ENCODE peak calls at places on chromosomes 2 and 18, in eight cellular contexts. One of them, this sample, is unnamed.

GRCh38 chr2:46328316-46328715 is 31.1 kb downstream of the EPAS1 start:
- DNase-seq in ELR: no peak
- DNase-seq in right lobe of liver: no peak
- DNase-seq in osteocyte: no peak
- DNase-seq in stimulated activated CD8-positive, alpha-beta memory T cell treated with anti-CD3 and anti-CD28 coated beads, Interleukin-15, amount 100 ng/mL, for 24 hours: no peak
- DNase-seq in nucleus accumbens: no peak
- DNase-seq in EL: no peak
- DNase-seq in GOT3: no peak
- DNase-seq in this sample: no peak

GRCh38 chr2:30334738-30335426 is 103.5 kb downstream of the LBH start:
- DNase-seq in ELR: no peak
- DNase-seq in right lobe of liver: no peak
- DNase-seq in nucleus accumbens: no peak
- DNase-seq in EL: no peak
- DNase-seq in osteocyte: no peak
- DNase-seq in GOT3: no peak
- DNase-seq in stimulated activated CD8-positive, alpha-beta memory T cell treated with anti-CD3 and anti-CD28 coated beads, Interleukin-15, amount 100 ng/mL, for 24 hours: no peak
- DNase-seq in this sample: peak

GRCh38 chr2:70360661-70361316 is 58.9 kb upstream of the FAM136A start:
- DNase-seq in right lobe of liver: no peak
- DNase-seq in osteocyte: no peak
- DNase-seq in ELR: peak
- DNase-seq in GOT3: no peak
- DNase-seq in nucleus accumbens: no peak
- DNase-seq in EL: no peak
- DNase-seq in stimulated activated CD8-positive, alpha-beta memory T cell treated with anti-CD3 and anti-CD28 coated beads, Interleukin-15, amount 100 ng/mL, for 24 hours: no peak
- DNase-seq in this sample: no peak

GRCh38 chr2:42170619-42171395 is 1.7 kb downstream of the EML4 start:
- DNase-seq in GOT3: no peak
- DNase-seq in nucleus accumbens: no peak
- DNase-seq in ELR: no peak
- DNase-seq in EL: peak
- DNase-seq in stimulated activated CD8-positive, alpha-beta memory T cell treated with anti-CD3 and anti-CD28 coated beads, Interleukin-15, amount 100 ng/mL, for 24 hours: no peak
- DNase-seq in osteocyte: no peak
- DNase-seq in right lobe of liver: no peak
- DNase-seq in this sample: no peak

GRCh38 chr2:74760875-74761630 is 72.9 kb upstream of the HK2 start:
- DNase-seq in stimulated activated CD8-positive, alpha-beta memory T cell treated with anti-CD3 and anti-CD28 coated beads, Interleukin-15, amount 100 ng/mL, for 24 hours: no peak
- DNase-seq in EL: no peak
- DNase-seq in osteocyte: no peak
- DNase-seq in right lobe of liver: no peak
- DNase-seq in nucleus accumbens: no peak
- DNase-seq in GOT3: no peak
- DNase-seq in ELR: no peak
- DNase-seq in this sample: no peak

GRCh38 chr2:96138146-96139145 is at the start of gene ASTL:
- DNase-seq in EL: peak
- DNase-seq in ELR: peak
- DNase-seq in right lobe of liver: no peak
- DNase-seq in osteocyte: no peak
- DNase-seq in GOT3: no peak
- DNase-seq in nucleus accumbens: no peak
- DNase-seq in stimulated activated CD8-positive, alpha-beta memory T cell treated with anti-CD3 and anti-CD28 coated beads, Interleukin-15, amount 100 ng/mL, for 24 hours: no peak
- DNase-seq in this sample: peak

GRCh38 chr2:233258211-233258610 is 6.7 kb downstream of the ATG16L1 start:
- DNase-seq in GOT3: no peak
- DNase-seq in EL: no peak
- DNase-seq in ELR: no peak
- DNase-seq in nucleus accumbens: no peak
- DNase-seq in osteocyte: no peak
- DNase-seq in right lobe of liver: no peak
- DNase-seq in stimulated activated CD8-positive, alpha-beta memory T cell treated with anti-CD3 and anti-CD28 coated beads, Interleukin-15, amount 100 ng/mL, for 24 hours: no peak
- DNase-seq in this sample: no peak

GRCh38 chr18:11674119-11674518 is 14.9 kb upstream of the GNAL start:
- DNase-seq in ELR: no peak
- DNase-seq in right lobe of liver: no peak
- DNase-seq in EL: no peak
- DNase-seq in osteocyte: peak
- DNase-seq in nucleus accumbens: no peak
- DNase-seq in GOT3: no peak
- DNase-seq in stimulated activated CD8-positive, alpha-beta memory T cell treated with anti-CD3 and anti-CD28 coated beads, Interleukin-15, amount 100 ng/mL, for 24 hours: no peak
- DNase-seq in this sample: no peak

GRCh38 chr2:72154386-72154785 is 6.7 kb upstream of the CYP26B1 start:
- DNase-seq in nucleus accumbens: no peak
- DNase-seq in osteocyte: peak
- DNase-seq in right lobe of liver: no peak
- DNase-seq in GOT3: no peak
- DNase-seq in stimulated activated CD8-positive, alpha-beta memory T cell treated with anti-CD3 and anti-CD28 coated beads, Interleukin-15, amount 100 ng/mL, for 24 hours: no peak
- DNase-seq in EL: no peak
- DNase-seq in ELR: no peak
- DNase-seq in this sample: no peak

GRCh38 chr2:151614606-151615306 is 119.5 kb downstream of the NEB start:
- DNase-seq in nucleus accumbens: no peak
- DNase-seq in right lobe of liver: no peak
- DNase-seq in ELR: no peak
- DNase-seq in stimulated activated CD8-positive, alpha-beta memory T cell treated with anti-CD3 and anti-CD28 coated beads, Interleukin-15, amount 100 ng/mL, for 24 hours: no peak
- DNase-seq in EL: no peak
- DNase-seq in GOT3: no peak
- DNase-seq in osteocyte: no peak
- DNase-seq in this sample: no peak

GRCh38 chr2:234202601-234203000 is 152.1 kb downstream of the SPP2 start:
- DNase-seq in right lobe of liver: no peak
- DNase-seq in stimulated activated CD8-positive, alpha-beta memory T cell treated with anti-CD3 and anti-CD28 coated beads, Interleukin-15, amount 100 ng/mL, for 24 hours: no peak
- DNase-seq in EL: no peak
- DNase-seq in ELR: no peak
- DNase-seq in nucleus accumbens: no peak
- DNase-seq in GOT3: no peak
- DNase-seq in osteocyte: no peak
- DNase-seq in this sample: no peak

GRCh38 chr18:50973367-50974126 is 5.7 kb downstream of the ELAC1 start:
- DNase-seq in osteocyte: no peak
- DNase-seq in stimulated activated CD8-positive, alpha-beta memory T cell treated with anti-CD3 and anti-CD28 coated beads, Interleukin-15, amount 100 ng/mL, for 24 hours: no peak
- DNase-seq in GOT3: no peak
- DNase-seq in nucleus accumbens: no peak
- DNase-seq in EL: peak
- DNase-seq in ELR: peak
- DNase-seq in right lobe of liver: no peak
- DNase-seq in this sample: no peak

GRCh38 chr2:29450823-29451222 is 335.6 kb downstream of the CLIP4 start:
- DNase-seq in stimulated activated CD8-positive, alpha-beta memory T cell treated with anti-CD3 and anti-CD28 coated beads, Interleukin-15, amount 100 ng/mL, for 24 hours: no peak
- DNase-seq in osteocyte: no peak
- DNase-seq in nucleus accumbens: no peak
- DNase-seq in EL: no peak
- DNase-seq in GOT3: no peak
- DNase-seq in ELR: no peak
- DNase-seq in right lobe of liver: no peak
- DNase-seq in this sample: no peak

This sample was measured in NCI-H82.